ENCODE peak calls at places on chromosome 13, in nine cellular contexts. W is aorta, Z is tibial artery, J is gastrocnemius medialis, G is lung, S is adrenal gland, T is right lobe of liver, F is GM23248, R is SK-N-SH. O is an unnamed sample.
A peak's percentile ranks its signal among the peaks of the same experiment; 100 is the strongest.

GRCh38 chr13:93534181-93534700 is 307.6 kb downstream of the GPC6 start:
- DNase-seq in W (no peak), Z (no peak), J (no peak), G (no peak), S (peak; percentile 12), T (no peak), F (peak; percentile 65), R (no peak), O (no peak)

GRCh38 chr13:33183431-33184130 is 102.0 kb downstream of the STARD13 start:
- DNase-seq in W (no peak), Z (no peak), J (no peak), G (no peak), S (no peak), T (no peak), F (peak; percentile 74), R (no peak), O (no peak)

GRCh38 chr13:89486721-89487120 is 1815.5 kb downstream of the SLITRK5 start:
- DNase-seq in W (no peak), Z (no peak), J (no peak), G (no peak), S (no peak), T (no peak), F (no peak), R (no peak), O (no peak)

GRCh38 chr13:20567881-20568528 is 1.0 kb downstream of the IFT88 start:
- DNase-seq in W (no peak), Z (no peak), J (no peak), G (no peak), S (peak; percentile 30), T (no peak), F (no peak), R (no peak), O (no peak)

GRCh38 chr13:42981853-42982252 is 10.2 kb downstream of the EPSTI1 start:
- DNase-seq in W (no peak), Z (no peak), J (no peak), G (no peak), S (no peak), T (no peak), F (no peak), R (no peak), O (no peak)

GRCh38 chr13:20219585-20219984 is 12.5 kb downstream of the GJB6 start:
- DNase-seq in W (no peak), Z (no peak), J (no peak), G (no peak), S (no peak), T (no peak), F (no peak), R (no peak), O (no peak)

GRCh38 chr13:76019421-76020044 is 383.4 kb downstream of the LMO7 start:
- DNase-seq in W (no peak), Z (no peak), J (no peak), G (no peak), S (peak; percentile 15), T (no peak), F (no peak), R (peak; percentile 11), O (peak; percentile 0)

GRCh38 chr13:59635591-59635990 is 528.1 kb downstream of the DIAPH3 start:
- DNase-seq in W (no peak), Z (no peak), J (no peak), G (no peak), S (no peak), T (no peak), F (no peak), R (no peak), O (no peak)

GRCh38 chr13:61765181-61765742 is 349.6 kb upstream of the PCDH20 start:
- DNase-seq in W (peak; percentile 68), Z (no peak), J (no peak), G (no peak), S (no peak), T (no peak), F (no peak), R (no peak), O (no peak)

GRCh38 chr13:52084971-52085370 is 43.9 kb downstream of the NEK5 start:
- DNase-seq in W (no peak), Z (no peak), J (no peak), G (no peak), S (no peak), T (no peak), F (no peak), R (no peak), O (no peak)

GRCh38 chr13:111239754-111240670 is 80.4 kb upstream of the TEX29 start:
- DNase-seq in W (no peak), Z (no peak), J (no peak), G (no peak), S (no peak), T (no peak), F (no peak), R (no peak), O (no peak)

GRCh38 chr13:91946498-91947070 is 548.2 kb downstream of the GPC5 start:
- DNase-seq in W (no peak), Z (no peak), J (no peak), G (no peak), S (no peak), T (no peak), F (peak; percentile 1), R (peak; percentile 63), O (peak; percentile 47)

GRCh38 chr13:78265098-78265497 is 338.3 kb downstream of the POU4F1 start:
- DNase-seq in W (no peak), Z (no peak), J (no peak), G (no peak), S (no peak), T (no peak), F (peak; percentile 2), R (peak; percentile 38), O (no peak)

GRCh38 chr13:97306646-97307045 is 84.5 kb downstream of the MBNL2 start:
- DNase-seq in W (no peak), Z (no peak), J (no peak), G (no peak), S (no peak), T (no peak), F (no peak), R (no peak), O (no peak)

GRCh38 chr13:97388385-97388784 is 45.6 kb upstream of the RAP2A start:
- DNase-seq in W (no peak), Z (no peak), J (no peak), G (no peak), S (no peak), T (no peak), F (no peak), R (peak; percentile 11), O (no peak)

GRCh38 chr13:23790591-23791170 is 98.5 kb downstream of the MIPEP start:
- DNase-seq in W (no peak), Z (no peak), J (no peak), G (no peak), S (no peak), T (no peak), F (peak; percentile 84), R (no peak), O (no peak)

GRCh38 chr13:60213236-60213746 is 49.6 kb upstream of the DIAPH3 start:
- DNase-seq in W (no peak), Z (no peak), J (no peak), G (no peak), S (no peak), T (no peak), F (no peak), R (no peak), O (no peak)

GRCh38 chr13:66994097-66994496 is 236.0 kb downstream of the PCDH9 start:
- DNase-seq in W (peak; percentile 78), Z (peak; percentile 70), J (no peak), G (peak; percentile 66), S (peak; percentile 78), T (peak; percentile 85), F (peak; percentile 39), R (peak; percentile 4), O (peak; percentile 57)

GRCh38 chr13:68261105-68261504 is 1031.0 kb upstream of the PCDH9 start:
- DNase-seq in W (no peak), Z (no peak), J (no peak), G (no peak), S (no peak), T (no peak), F (no peak), R (no peak), O (peak; percentile 8)

DNA sequence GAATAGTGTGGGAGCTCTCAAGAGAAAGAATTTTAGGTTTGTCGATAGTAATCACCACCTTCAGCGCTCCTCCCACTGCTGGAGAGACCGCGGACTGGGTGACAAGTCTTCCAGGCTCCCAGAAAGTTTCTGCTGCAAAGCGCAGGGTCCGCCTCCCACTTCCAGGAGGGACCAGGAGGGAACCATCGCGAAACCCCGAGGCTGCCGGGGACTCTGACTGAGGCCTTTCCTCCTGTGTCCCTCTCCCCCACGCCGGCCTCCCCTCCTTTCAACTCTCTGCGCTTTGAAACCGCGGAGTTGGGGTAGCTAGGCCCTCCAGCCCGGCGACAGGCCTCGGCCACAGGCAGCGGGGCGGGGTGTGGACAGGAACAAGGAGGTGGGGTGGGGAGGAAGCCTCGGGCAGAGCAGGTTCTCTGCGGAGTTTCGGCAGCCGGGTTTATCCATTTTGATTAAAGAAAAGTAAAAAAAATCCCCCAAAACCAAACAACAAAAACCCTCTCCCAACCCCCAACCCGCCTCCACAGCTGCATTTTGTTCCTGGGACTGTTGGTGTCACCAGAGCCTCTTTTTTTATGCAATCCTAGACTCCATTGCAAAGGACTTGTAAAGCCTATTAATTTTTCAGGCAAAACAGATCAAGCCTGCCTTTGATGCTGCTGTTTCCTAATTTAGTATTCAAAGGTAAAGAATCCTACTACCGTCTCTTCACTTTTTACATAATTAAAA is 157.2 kb downstream of the TM9SF2 start:
- DNase-seq in W (peak; percentile 82), Z (peak; percentile 66), J (no peak), G (peak; percentile 40), S (peak; percentile 48), T (peak; percentile 53), F (peak; percentile 79), R (peak; percentile 59), O (peak; percentile 79)
- H3K4me3 ChIP-seq in W (peak overlapping the region; percentile 5), Z (peak overlapping the region; percentile 62), J (peak overlapping the region; percentile 53), G (peak overlapping the region; percentile 29), S (peak overlapping the region; percentile 59), T (peak overlapping the region; percentile 31), F (peak overlapping the region; percentile 73), R (peak overlapping the region; percentile 46), O (peak overlapping the region; percentile 22)

GRCh38 chr13:25971499-25972145 is 80.2 kb downstream of the SHISA2 start:
- DNase-seq in W (no peak), Z (no peak), J (no peak), G (no peak), S (no peak), T (no peak), F (no peak), R (no peak), O (peak; percentile 51)
- H3K27me3 ChIP-seq in W (peaks cover 2% of the 10 kb centered on the region), Z (no peaks in the 10 kb centered on the region), J (no peaks in the 10 kb centered on the region), G (no peaks in the 10 kb centered on the region), S (no peaks in the 10 kb centered on the region), T (no peaks in the 10 kb centered on the region), F (peaks cover 26% of the 10 kb centered on the region), R (no peaks in the 10 kb centered on the region), O (no peaks in the 10 kb centered on the region)

GRCh38 chr13:114288157-114288591 is 6.8 kb downstream of the UPF3A start:
- DNase-seq in W (no peak), Z (no peak), J (no peak), G (no peak), S (no peak), T (no peak), F (no peak), R (no peak), O (no peak)
- H3K36me3 ChIP-seq in W (no peaks in the 10 kb centered on the region), Z (peaks cover 76% of the 10 kb centered on the region), J (peaks cover 69% of the 10 kb centered on the region), G (peaks cover 3% of the 10 kb centered on the region), S (no peaks in the 10 kb centered on the region), T (peaks cover 9% of the 10 kb centered on the region), F (peaks cover 39% of the 10 kb centered on the region), R (peaks cover 56% of the 10 kb centered on the region), O (peaks cover 21% of the 10 kb centered on the region)

GRCh38 chr13:107883561-107884175 is 331.7 kb downstream of the LIG4 start:
- DNase-seq in W (no peak), Z (no peak), J (no peak), G (no peak), S (no peak), T (no peak), F (peak; percentile 83), R (no peak), O (no peak)
- H3K4me3 ChIP-seq in W (no peak overlapping the region), Z (no peak overlapping the region), J (no peak overlapping the region), G (no peak overlapping the region), S (no peak overlapping the region), T (no peak overlapping the region), F (peak overlapping the region; percentile 35), R (no peak overlapping the region), O (no peak overlapping the region)

O was measured in H7.